ENCODE peak calls at places on chromosomes 12 and 14, in five cellular contexts. F, K, N, R and W are unnamed samples. For H3K9me3, the result is how much of the 10 kb centered on the place peaks cover.

GRCh38 chr14:88825078-88825458 is 617 bp downstream of the TTC8 start:
- DNase-seq in F (peak), K (no peak), N (no peak), R (no peak), W (no peak)

GRCh38 chr14:22456421-22456820 is 132.6 kb downstream of the DAD1 start:
- DNase-seq in F (no peak), K (no peak), N (no peak), R (no peak), W (no peak)

GRCh38 chr12:132395908-132396305 is 66.5 kb upstream of the GALNT9 start:
- DNase-seq in F (no peak), K (no peak), N (no peak), R (no peak), W (no peak)

GRCh38 chr14:50083467-50084337 is 32.7 kb downstream of the VCPKMT start:
- DNase-seq in F (no peak), K (no peak), N (peak), R (no peak), W (peak)

GRCh38 chr12:63853978-63854377 is 9.5 kb downstream of the SRGAP1 start:
- DNase-seq in F (no peak), K (no peak), N (no peak), R (no peak), W (no peak)

GRCh38 chr14:32382704-32383103 is 53.6 kb downstream of the AKAP6 start:
- DNase-seq in F (no peak), K (no peak), N (no peak), R (no peak), W (peak)

GRCh38 chr12:54009171-54010052 is 627 bp downstream of the HOXC8 start:
- DNase-seq in F (no peak), K (no peak), N (no peak), R (no peak), W (peak)

GRCh38 chr12:50635356-50635755 is 128.5 kb upstream of the ATF1 start:
- DNase-seq in F (no peak), K (no peak), N (no peak), R (no peak), W (no peak)

GRCh38 chr12:124094188-124094587 is 121.2 kb downstream of the ZNF664 start:
- DNase-seq in F (no peak), K (no peak), N (no peak), R (no peak), W (no peak)

GRCh38 chr12:93762912-93763311 is 85.7 kb downstream of the CRADD start:
- DNase-seq in F (no peak), K (no peak), N (no peak), R (no peak), W (no peak)

GRCh38 chr14:24556756-24557155 is 19.3 kb downstream of the CTSG start:
- DNase-seq in F (no peak), K (no peak), N (no peak), R (no peak), W (peak)

GRCh38 chr12:49121047-49121696 is 10.0 kb downstream of the TUBA1B start:
- DNase-seq in F (peak), K (peak), N (no peak), R (no peak), W (peak)

GRCh38 chr14:104641753-104642539 is 37.4 kb upstream of the TMEM179 start:
- DNase-seq in F (no peak), K (no peak), N (no peak), R (no peak), W (no peak)

GRCh38 chr14:91373591-91374245 is 43.9 kb downstream of the CCDC88C start:
- DNase-seq in F (no peak), K (no peak), N (peak), R (no peak), W (no peak)

GRCh38 chr12:30746190-30746589 is 8.6 kb downstream of the CAPRIN2 start:
- DNase-seq in F (no peak), K (no peak), N (no peak), R (no peak), W (no peak)

GRCh38 chr14:32254952-32255679 is 52.0 kb upstream of the RNU6-8 start:
- DNase-seq in F (peak), K (peak), N (peak), R (peak), W (peak)

GRCh38 chr14:71659165-71659564 is 273.1 kb upstream of the RGS6 start:
- DNase-seq in F (no peak), K (no peak), N (peak), R (no peak), W (peak)

GRCh38 chr14:102573591-102574046 is 18.8 kb upstream of the RCOR1 start:
- DNase-seq in F (no peak), K (no peak), N (no peak), R (no peak), W (no peak)

GRCh38 chr14:103123128-103123633 is at the start of gene TNFAIP2:
- DNase-seq in F (no peak), K (peak), N (no peak), R (peak), W (no peak)

GRCh38 chr14:96084796-96085195 is 45.6 kb downstream of the C14orf132 start:
- DNase-seq in F (no peak), K (no peak), N (no peak), R (no peak), W (no peak)

GRCh38 chr12:69698769-69699540 is at the start of gene BEST3:
- DNase-seq in F (no peak), K (no peak), N (no peak), R (peak), W (no peak)

GRCh38 chr14:90275820-90276219 is 19.5 kb downstream of the PSMC1 start:
- DNase-seq in F (no peak), K (no peak), N (no peak), R (no peak), W (no peak)

GRCh38 chr12:26740348-26740747 is 92.6 kb downstream of the ITPR2 start:
- DNase-seq in F (no peak), K (no peak), N (no peak), R (no peak), W (no peak)

GRCh38 chr12:32457251-32458025 is 58.1 kb downstream of the FGD4 start:
- DNase-seq in F (no peak), K (no peak), N (no peak), R (no peak), W (no peak)

GRCh38 chr14:95015046-95015445 is 142.3 kb downstream of the DICER1 start:
- DNase-seq in F (no peak), K (no peak), N (no peak), R (no peak), W (peak)

GRCh38 chr12:18430425-18431048 is 169.2 kb downstream of the PIK3C2G start:
- DNase-seq in F (peak), K (peak), N (no peak), R (no peak), W (peak)

GRCh38 chr12:85872497-85873091 is 1.5 kb upstream of the NTS start:
- DNase-seq in F (peak), K (no peak), N (peak), R (no peak), W (peak)

GRCh38 chr14:93987815-93988476 is 9.2 kb upstream of the CCDC197 start:
- DNase-seq in F (no peak), K (no peak), N (no peak), R (no peak), W (no peak)

GRCh38 chr14:91108941-91109611 is 4.8 kb upstream of the DGLUCY start:
- DNase-seq in F (no peak), K (peak), N (peak), R (no peak), W (peak)

GRCh38 chr12:230925-231671 is 17.1 kb upstream of the SLC6A12 start:
- DNase-seq in F (no peak), K (no peak), N (no peak), R (no peak), W (no peak)

GRCh38 chr12:108849653-108850052 is 7.7 kb downstream of the SSH1 start:
- DNase-seq in F (no peak), K (no peak), N (no peak), R (no peak), W (no peak)

GRCh38 chr14:75375983-75376382 is 51.8 kb upstream of the JDP2 start:
- DNase-seq in F (no peak), K (no peak), N (no peak), R (no peak), W (no peak)

GRCh38 chr14:52154992-52155655 is 86.3 kb upstream of the NID2 start:
- DNase-seq in F (no peak), K (no peak), N (peak), R (no peak), W (no peak)

GRCh38 chr14:52148371-52148770 is 79.5 kb upstream of the NID2 start:
- DNase-seq in F (no peak), K (no peak), N (no peak), R (no peak), W (no peak)

GRCh38 chr14:52155656-52156213 is 86.9 kb upstream of the NID2 start:
- DNase-seq in F (no peak), K (no peak), N (no peak), R (no peak), W (no peak)

GRCh38 chr14:52150162-52150561 is 81.3 kb upstream of the NID2 start:
- DNase-seq in F (no peak), K (no peak), N (no peak), R (no peak), W (no peak)

GRCh38 chr14:52153939-52154338 is 85.1 kb upstream of the NID2 start:
- DNase-seq in F (no peak), K (no peak), N (no peak), R (no peak), W (no peak)
- H3K9me3 ChIP-seq in F (under half), K (under half), N (under half), R (under half), W (under half)

GRCh38 chr12:110667671-110668070 is 21.2 kb downstream of the HVCN1 start:
- DNase-seq in F (no peak), K (no peak), N (no peak), R (no peak), W (no peak)
- H3K4me3 ChIP-seq in F (no peak), K (no peak), N (no peak), R (no peak), W (no peak)

GRCh38 chr12:131253376-131254026 is 299.8 kb downstream of the ADGRD1 start:
- DNase-seq in F (no peak), K (no peak), N (no peak), R (no peak), W (no peak)
- H3K9me3 ChIP-seq in F (under half), K (under half), N (under half), R (under half), W (under half)

GRCh38 chr14:79376557-79376956 is 834.7 kb downstream of the DIO2 start:
- DNase-seq in F (no peak), K (no peak), N (no peak), R (no peak), W (no peak)
- H3K4me3 ChIP-seq in F (no peak), K (no peak), N (no peak), R (no peak), W (no peak)